ENCODE peak calls at places on chromosomes 13 and 19, in ten cellular contexts. One of them, this sample, is unnamed.

GRCh38 chr19:18745012-18745735 is 45.9 kb downstream of the COMP start:
- DNase-seq in fibroblast of mammary gland: no peak
- DNase-seq in astrocyte: no peak
- DNase-seq in tibial nerve: no peak
- DNase-seq in K562: no peak
- DNase-seq in type B pancreatic cell: no peak
- DNase-seq in AG10803: no peak
- DNase-seq in B cell: no peak
- DNase-seq in cardiac muscle cell: peak
- DNase-seq in natural killer cell: no peak
- DNase-seq in this sample: no peak

GRCh38 chr13:33015791-33016323 is 366 bp upstream of the KL start:
- DNase-seq in K562: no peak
- DNase-seq in B cell: peak
- DNase-seq in AG10803: no peak
- DNase-seq in cardiac muscle cell: no peak
- DNase-seq in tibial nerve: no peak
- DNase-seq in fibroblast of mammary gland: no peak
- DNase-seq in type B pancreatic cell: peak
- DNase-seq in natural killer cell: no peak
- DNase-seq in astrocyte: no peak
- DNase-seq in this sample: peak

GRCh38 chr19:15248648-15249559 is 16.7 kb upstream of the EPHX3 start:
- DNase-seq in B cell: no peak
- DNase-seq in AG10803: peak
- DNase-seq in K562: no peak
- DNase-seq in tibial nerve: peak
- DNase-seq in natural killer cell: no peak
- DNase-seq in fibroblast of mammary gland: peak
- DNase-seq in cardiac muscle cell: peak
- DNase-seq in astrocyte: peak
- DNase-seq in type B pancreatic cell: no peak
- DNase-seq in this sample: no peak

GRCh38 chr13:76293346-76293745 is 592.9 kb downstream of the KCTD12 start:
- DNase-seq in astrocyte: peak
- DNase-seq in AG10803: peak
- DNase-seq in cardiac muscle cell: peak
- DNase-seq in B cell: no peak
- DNase-seq in type B pancreatic cell: no peak
- DNase-seq in tibial nerve: no peak
- DNase-seq in K562: no peak
- DNase-seq in fibroblast of mammary gland: peak
- DNase-seq in natural killer cell: no peak
- DNase-seq in this sample: no peak

GRCh38 chr19:38736413-38737280 is 7.6 kb downstream of the CAPN12 start:
- DNase-seq in fibroblast of mammary gland: peak
- DNase-seq in tibial nerve: no peak
- DNase-seq in K562: peak
- DNase-seq in type B pancreatic cell: peak
- DNase-seq in natural killer cell: no peak
- DNase-seq in astrocyte: no peak
- DNase-seq in B cell: peak
- DNase-seq in AG10803: peak
- DNase-seq in cardiac muscle cell: peak
- DNase-seq in this sample: no peak

GRCh38 chr19:1259206-1259872 is 9.8 kb upstream of the CIRBP start:
- DNase-seq in type B pancreatic cell: no peak
- DNase-seq in tibial nerve: no peak
- DNase-seq in cardiac muscle cell: peak
- DNase-seq in B cell: peak
- DNase-seq in fibroblast of mammary gland: peak
- DNase-seq in AG10803: peak
- DNase-seq in natural killer cell: peak
- DNase-seq in astrocyte: no peak
- DNase-seq in K562: no peak
- DNase-seq in this sample: peak

GRCh38 chr19:54431255-54431838 is 16.1 kb downstream of the TTYH1 start:
- DNase-seq in natural killer cell: no peak
- DNase-seq in AG10803: no peak
- DNase-seq in fibroblast of mammary gland: peak
- DNase-seq in K562: no peak
- DNase-seq in B cell: no peak
- DNase-seq in tibial nerve: no peak
- DNase-seq in cardiac muscle cell: peak
- DNase-seq in astrocyte: peak
- DNase-seq in type B pancreatic cell: no peak
- DNase-seq in this sample: no peak

GRCh38 chr19:51339313-51339686 is 2.6 kb downstream of the VSIG10L start:
- DNase-seq in fibroblast of mammary gland: no peak
- DNase-seq in K562: peak
- DNase-seq in cardiac muscle cell: no peak
- DNase-seq in astrocyte: no peak
- DNase-seq in natural killer cell: no peak
- DNase-seq in type B pancreatic cell: no peak
- DNase-seq in tibial nerve: no peak
- DNase-seq in B cell: no peak
- DNase-seq in AG10803: no peak
- DNase-seq in this sample: no peak

GRCh38 chr13:52455677-52456041 is 381 bp downstream of the CKAP2 start:
- DNase-seq in cardiac muscle cell: peak
- DNase-seq in tibial nerve: peak
- DNase-seq in K562: peak
- DNase-seq in type B pancreatic cell: peak
- DNase-seq in natural killer cell: peak
- DNase-seq in AG10803: peak
- DNase-seq in astrocyte: no peak
- DNase-seq in B cell: peak
- DNase-seq in fibroblast of mammary gland: peak
- DNase-seq in this sample: peak

GRCh38 chr13:24308488-24309020 is 826 bp upstream of the C1QTNF9 start:
- DNase-seq in tibial nerve: no peak
- DNase-seq in cardiac muscle cell: no peak
- DNase-seq in fibroblast of mammary gland: no peak
- DNase-seq in type B pancreatic cell: no peak
- DNase-seq in AG10803: no peak
- DNase-seq in astrocyte: no peak
- DNase-seq in B cell: no peak
- DNase-seq in K562: no peak
- DNase-seq in natural killer cell: no peak
- DNase-seq in this sample: no peak

GRCh38 chr13:24308068-24308445 is 1.3 kb upstream of the C1QTNF9 start:
- DNase-seq in fibroblast of mammary gland: no peak
- DNase-seq in tibial nerve: no peak
- DNase-seq in type B pancreatic cell: no peak
- DNase-seq in K562: no peak
- DNase-seq in natural killer cell: no peak
- DNase-seq in B cell: no peak
- DNase-seq in AG10803: no peak
- DNase-seq in cardiac muscle cell: no peak
- DNase-seq in astrocyte: no peak
- DNase-seq in this sample: no peak

DNA sequence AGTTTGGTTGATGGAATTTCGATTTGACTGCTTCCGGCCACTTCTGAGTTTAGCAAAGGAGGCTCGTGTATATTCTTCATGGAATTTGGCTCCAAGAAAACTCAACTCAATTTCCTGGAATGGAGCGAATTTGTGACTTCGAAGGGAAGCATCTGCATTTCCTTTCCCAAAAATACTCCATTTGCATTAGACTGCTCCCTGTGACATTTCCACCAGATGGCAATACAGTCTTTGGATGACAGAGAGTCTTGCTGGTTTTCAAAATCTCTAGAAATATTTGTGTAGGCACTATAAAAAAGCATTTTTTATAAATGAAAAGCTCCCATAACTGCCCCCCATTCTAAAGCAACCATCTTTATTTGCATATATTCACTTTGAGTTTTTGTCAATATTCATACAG is 4.1 kb downstream of the C1QTNF9 start:
- DNase-seq in fibroblast of mammary gland: peak
- DNase-seq in AG10803: peak
- DNase-seq in K562: no peak
- DNase-seq in B cell: no peak
- DNase-seq in tibial nerve: no peak
- DNase-seq in astrocyte: no peak
- DNase-seq in cardiac muscle cell: peak
- DNase-seq in type B pancreatic cell: no peak
- DNase-seq in natural killer cell: no peak
- DNase-seq in this sample: no peak
- TF ChIP-seq CTCF in fibroblast of mammary gland: peak
- TF ChIP-seq CTCF in AG10803: peak
- TF ChIP-seq CTCF in K562: peak
- TF ChIP-seq CTCF in B cell: no peak
- TF ChIP-seq CTCF in tibial nerve: peak
- TF ChIP-seq CTCF in astrocyte: peak
- TF ChIP-seq CTCF in cardiac muscle cell: peak
- TF ChIP-seq CTCF in type B pancreatic cell: peak
- TF ChIP-seq CTCF in natural killer cell: no peak
- TF ChIP-seq CTCF in this sample: no peak

DNA sequence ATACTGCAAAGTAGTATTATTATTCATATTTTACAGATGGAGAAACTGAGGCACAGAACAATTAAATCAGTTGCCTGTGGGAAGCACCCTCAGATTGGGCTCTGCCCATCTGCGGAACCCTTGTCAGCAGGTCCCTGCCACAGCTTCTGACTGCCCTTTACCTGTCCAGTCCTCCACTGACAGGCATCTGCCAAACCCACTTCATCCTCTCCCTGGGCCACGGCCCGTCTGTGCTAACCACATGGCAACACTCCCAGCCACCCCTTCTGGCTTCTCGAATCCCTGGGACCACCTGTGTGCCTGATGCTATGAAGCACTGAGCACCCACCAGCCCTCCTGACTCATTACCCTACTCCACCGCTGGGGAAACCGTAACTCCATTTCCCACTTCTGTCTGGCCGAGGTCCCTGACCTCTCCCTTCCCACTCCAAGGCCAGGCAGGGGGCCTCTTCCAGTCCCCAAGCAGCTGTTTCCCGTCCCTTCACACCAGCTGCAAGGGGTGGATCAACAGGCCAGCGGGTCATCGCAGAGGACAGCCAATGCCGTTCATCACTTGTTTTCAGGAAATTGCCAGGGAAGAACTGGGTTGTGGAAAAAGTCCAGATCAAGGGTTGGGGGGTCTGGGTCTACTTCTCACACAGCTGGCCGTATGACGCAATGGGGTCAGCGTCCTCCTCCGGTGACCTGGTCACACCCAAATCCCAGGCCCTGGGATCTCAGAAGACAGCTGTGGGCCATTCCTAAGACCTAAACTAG is 2.5 kb downstream of the KANK3 start:
- DNase-seq in cardiac muscle cell: peak
- DNase-seq in natural killer cell: no peak
- DNase-seq in AG10803: no peak
- DNase-seq in tibial nerve: no peak
- DNase-seq in astrocyte: no peak
- DNase-seq in K562: peak
- DNase-seq in B cell: no peak
- DNase-seq in fibroblast of mammary gland: no peak
- DNase-seq in type B pancreatic cell: no peak
- DNase-seq in this sample: peak
- TF ChIP-seq CTCF in cardiac muscle cell: peak
- TF ChIP-seq CTCF in natural killer cell: no peak
- TF ChIP-seq CTCF in AG10803: no peak
- TF ChIP-seq CTCF in tibial nerve: no peak
- TF ChIP-seq CTCF in astrocyte: no peak
- TF ChIP-seq CTCF in K562: peak
- TF ChIP-seq CTCF in B cell: no peak
- TF ChIP-seq CTCF in fibroblast of mammary gland: no peak
- TF ChIP-seq CTCF in type B pancreatic cell: no peak
- TF ChIP-seq CTCF in this sample: no peak

GRCh38 chr19:50255115-50255514 is 51.7 kb downstream of the MYH14 start:
- DNase-seq in cardiac muscle cell: no peak
- DNase-seq in type B pancreatic cell: no peak
- DNase-seq in fibroblast of mammary gland: no peak
- DNase-seq in tibial nerve: no peak
- DNase-seq in K562: peak
- DNase-seq in B cell: no peak
- DNase-seq in AG10803: no peak
- DNase-seq in astrocyte: no peak
- DNase-seq in natural killer cell: no peak
- DNase-seq in this sample: no peak

GRCh38 chr19:50263176-50263575 is 59.8 kb downstream of the MYH14 start:
- DNase-seq in B cell: no peak
- DNase-seq in cardiac muscle cell: no peak
- DNase-seq in natural killer cell: no peak
- DNase-seq in astrocyte: no peak
- DNase-seq in AG10803: no peak
- DNase-seq in tibial nerve: no peak
- DNase-seq in type B pancreatic cell: no peak
- DNase-seq in K562: no peak
- DNase-seq in fibroblast of mammary gland: no peak
- DNase-seq in this sample: no peak

GRCh38 chr19:50257141-50257540 is 53.7 kb downstream of the MYH14 start:
- DNase-seq in natural killer cell: no peak
- DNase-seq in K562: no peak
- DNase-seq in astrocyte: no peak
- DNase-seq in cardiac muscle cell: no peak
- DNase-seq in B cell: no peak
- DNase-seq in type B pancreatic cell: no peak
- DNase-seq in AG10803: no peak
- DNase-seq in tibial nerve: no peak
- DNase-seq in fibroblast of mammary gland: no peak
- DNase-seq in this sample: no peak

GRCh38 chr19:50261446-50261970 is 58.1 kb downstream of the MYH14 start:
- DNase-seq in astrocyte: no peak
- DNase-seq in cardiac muscle cell: no peak
- DNase-seq in natural killer cell: no peak
- DNase-seq in K562: no peak
- DNase-seq in fibroblast of mammary gland: no peak
- DNase-seq in AG10803: no peak
- DNase-seq in type B pancreatic cell: no peak
- DNase-seq in B cell: no peak
- DNase-seq in tibial nerve: no peak
- DNase-seq in this sample: no peak

DNA sequence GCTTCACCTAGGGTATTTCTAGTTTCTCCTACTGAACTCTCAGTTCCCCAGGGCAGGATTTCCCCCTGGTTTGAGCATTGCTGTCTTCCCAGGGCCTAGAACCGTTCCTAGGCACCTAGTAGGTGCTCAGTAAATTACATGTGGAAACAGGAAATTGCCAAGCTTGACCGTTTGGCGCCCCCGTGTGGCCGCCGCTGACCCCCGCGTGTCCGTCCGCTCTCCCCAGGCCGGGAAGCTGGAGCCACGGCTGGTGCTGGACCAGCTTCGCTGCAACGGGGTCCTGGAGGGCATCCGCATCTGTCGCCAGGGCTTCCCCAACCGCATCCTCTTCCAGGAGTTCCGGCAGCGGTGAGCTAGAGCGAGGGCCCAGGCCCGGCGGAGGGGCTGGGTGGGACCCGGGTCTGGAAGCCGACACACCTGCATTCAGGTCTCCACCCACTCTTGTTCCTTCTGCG is 55.5 kb downstream of the MYH14 start:
- DNase-seq in cardiac muscle cell: peak
- DNase-seq in type B pancreatic cell: no peak
- DNase-seq in K562: peak
- DNase-seq in tibial nerve: no peak
- DNase-seq in AG10803: no peak
- DNase-seq in astrocyte: no peak
- DNase-seq in B cell: no peak
- DNase-seq in fibroblast of mammary gland: peak
- DNase-seq in natural killer cell: no peak
- DNase-seq in this sample: no peak
- TF ChIP-seq CTCF in cardiac muscle cell: peak
- TF ChIP-seq CTCF in type B pancreatic cell: peak
- TF ChIP-seq CTCF in K562: peak
- TF ChIP-seq CTCF in tibial nerve: peak
- TF ChIP-seq CTCF in AG10803: no peak
- TF ChIP-seq CTCF in astrocyte: no peak
- TF ChIP-seq CTCF in B cell: peak
- TF ChIP-seq CTCF in fibroblast of mammary gland: peak
- TF ChIP-seq CTCF in natural killer cell: no peak
- TF ChIP-seq CTCF in this sample: no peak

GRCh38 chr19:35714601-35715354 is 3.0 kb upstream of the KMT2B start:
- DNase-seq in B cell: no peak
- DNase-seq in K562: no peak
- DNase-seq in type B pancreatic cell: no peak
- DNase-seq in AG10803: no peak
- DNase-seq in tibial nerve: no peak
- DNase-seq in natural killer cell: no peak
- DNase-seq in fibroblast of mammary gland: no peak
- DNase-seq in astrocyte: no peak
- DNase-seq in cardiac muscle cell: no peak
- DNase-seq in this sample: no peak
- TF ChIP-seq CTCF in B cell: no peak
- TF ChIP-seq CTCF in K562: peak
- TF ChIP-seq CTCF in type B pancreatic cell: peak
- TF ChIP-seq CTCF in AG10803: no peak
- TF ChIP-seq CTCF in tibial nerve: no peak
- TF ChIP-seq CTCF in natural killer cell: no peak
- TF ChIP-seq CTCF in fibroblast of mammary gland: no peak
- TF ChIP-seq CTCF in astrocyte: no peak
- TF ChIP-seq CTCF in cardiac muscle cell: no peak
- TF ChIP-seq CTCF in this sample: no peak